ENCODE peak calls at places on chromosomes 4 and X, in four cellular contexts. One of them, this sample, is unnamed.
A peak's percentile ranks its signal among the peaks of the same experiment; 100 is the strongest.

GRCh38 chrX:30957753-30958152 is 68.7 kb upstream of the TAB3 start:
- DNase-seq in prostate gland: peak; percentile 25
- DNase-seq in ovary: no peak
- DNase-seq in left ventricle myocardium inferior: no peak
- DNase-seq in this sample: no peak

GRCh38 chr4:140932646-140933045 is 176.5 kb upstream of the TBC1D9 start:
- DNase-seq in ovary: no peak
- DNase-seq in left ventricle myocardium inferior: no peak
- DNase-seq in prostate gland: no peak
- DNase-seq in this sample: no peak

GRCh38 chr4:88720749-88721428 is 23.3 kb upstream of the NAP1L5 start:
- DNase-seq in ovary: no peak
- DNase-seq in left ventricle myocardium inferior: no peak
- DNase-seq in prostate gland: no peak
- DNase-seq in this sample: no peak

GRCh38 chrX:53319614-53320542 is 38.5 kb upstream of the IQSEC2 start:
- DNase-seq in prostate gland: no peak
- DNase-seq in left ventricle myocardium inferior: no peak
- DNase-seq in ovary: no peak
- DNase-seq in this sample: no peak

GRCh38 chrX:40100537-40101429 is 3.0 kb upstream of the BCOR start:
- DNase-seq in left ventricle myocardium inferior: no peak
- DNase-seq in ovary: no peak
- DNase-seq in prostate gland: no peak
- DNase-seq in this sample: no peak

GRCh38 chrX:111867236-111867635 is 8.7 kb upstream of the TRPC5OS start:
- DNase-seq in prostate gland: no peak
- DNase-seq in left ventricle myocardium inferior: no peak
- DNase-seq in ovary: no peak
- DNase-seq in this sample: no peak

GRCh38 chr4:16843831-16844508 is 54.5 kb downstream of the LDB2 start:
- DNase-seq in ovary: no peak
- DNase-seq in prostate gland: no peak
- DNase-seq in left ventricle myocardium inferior: no peak
- DNase-seq in this sample: no peak

GRCh38 chr4:104901438-104901837 is 245.2 kb upstream of the TET2 start:
- DNase-seq in left ventricle myocardium inferior: no peak
- DNase-seq in prostate gland: peak; percentile 19
- DNase-seq in ovary: no peak
- DNase-seq in this sample: no peak

GRCh38 chrX:154834562-154834961 is at the start of gene SMIM9:
- DNase-seq in left ventricle myocardium inferior: no peak
- DNase-seq in ovary: no peak
- DNase-seq in prostate gland: no peak
- DNase-seq in this sample: no peak

GRCh38 chr4:174873931-174874330 is 44.2 kb upstream of the ADAM29 start:
- DNase-seq in prostate gland: no peak
- DNase-seq in ovary: no peak
- DNase-seq in left ventricle myocardium inferior: no peak
- DNase-seq in this sample: no peak

GRCh38 chrX:41200785-41201184 is 115.5 kb downstream of the USP9X start:
- DNase-seq in left ventricle myocardium inferior: no peak
- DNase-seq in ovary: no peak
- DNase-seq in prostate gland: no peak
- DNase-seq in this sample: no peak

GRCh38 chr4:62232755-62233280 is 1032.7 kb downstream of the ADGRL3 start:
- DNase-seq in prostate gland: no peak
- DNase-seq in left ventricle myocardium inferior: no peak
- DNase-seq in ovary: no peak
- DNase-seq in this sample: no peak

GRCh38 chrX:132480581-132481203 is 8.1 kb downstream of the MBNL3 start:
- DNase-seq in prostate gland: peak; percentile 36
- DNase-seq in ovary: no peak
- DNase-seq in left ventricle myocardium inferior: no peak
- DNase-seq in this sample: peak; percentile 11

GRCh38 chr4:120718979-120719566 is 203.5 kb downstream of the PRDM5 start:
- DNase-seq in ovary: peak; percentile 34
- DNase-seq in left ventricle myocardium inferior: no peak
- DNase-seq in prostate gland: no peak
- DNase-seq in this sample: no peak

GRCh38 chr4:8102831-8103230 is 55.8 kb downstream of the ABLIM2 start:
- DNase-seq in left ventricle myocardium inferior: no peak
- DNase-seq in ovary: no peak
- DNase-seq in prostate gland: no peak
- DNase-seq in this sample: peak; percentile 63

GRCh38 chrX:42615161-42615563 is 162.8 kb downstream of the PPP1R2C start:
- DNase-seq in left ventricle myocardium inferior: no peak
- DNase-seq in prostate gland: no peak
- DNase-seq in ovary: no peak
- DNase-seq in this sample: no peak

GRCh38 chr4:8151165-8151650 is 7.4 kb downstream of the ABLIM2 start:
- DNase-seq in left ventricle myocardium inferior: no peak
- DNase-seq in prostate gland: no peak
- DNase-seq in ovary: no peak
- DNase-seq in this sample: no peak

GRCh38 chrX:30973784-30974427 is 84.9 kb upstream of the TAB3 start:
- DNase-seq in left ventricle myocardium inferior: no peak
- DNase-seq in prostate gland: no peak
- DNase-seq in ovary: no peak
- DNase-seq in this sample: no peak

GRCh38 chrX:98203800-98204199 is 1320.1 kb downstream of the RPA4 start:
- DNase-seq in ovary: no peak
- DNase-seq in left ventricle myocardium inferior: no peak
- DNase-seq in prostate gland: no peak
- DNase-seq in this sample: no peak

GRCh38 chr4:128295255-128295654 is 7.6 kb upstream of the PGRMC2 start:
- DNase-seq in left ventricle myocardium inferior: no peak
- DNase-seq in prostate gland: no peak
- DNase-seq in ovary: no peak
- DNase-seq in this sample: no peak

GRCh38 chr4:128277856-128278255 is 9.8 kb downstream of the PGRMC2 start:
- DNase-seq in ovary: no peak
- DNase-seq in prostate gland: no peak
- DNase-seq in left ventricle myocardium inferior: no peak
- DNase-seq in this sample: no peak

GRCh38 chr4:122500852-122501501 is 44.5 kb upstream of the IL2 start:
- DNase-seq in left ventricle myocardium inferior: no peak
- DNase-seq in prostate gland: no peak
- DNase-seq in ovary: no peak
- DNase-seq in this sample: no peak

GRCh38 chr4:173556398-173557131 is 26.5 kb upstream of the HAND2 start:
- DNase-seq in prostate gland: no peak
- DNase-seq in ovary: no peak
- DNase-seq in left ventricle myocardium inferior: no peak
- DNase-seq in this sample: no peak
- H3K4me3 ChIP-seq in prostate gland: no peak overlapping the region
- H3K4me3 ChIP-seq in ovary: no peak overlapping the region
- H3K4me3 ChIP-seq in left ventricle myocardium inferior: no peak overlapping the region
- H3K4me3 ChIP-seq in this sample: no peak overlapping the region

GRCh38 chrX:14964500-14964899 is 91.3 kb downstream of the MOSPD2 start:
- DNase-seq in prostate gland: no peak
- DNase-seq in ovary: no peak
- DNase-seq in left ventricle myocardium inferior: no peak
- DNase-seq in this sample: no peak
- TF ChIP-seq CTCF in prostate gland: no peak
- TF ChIP-seq CTCF in ovary: no peak
- TF ChIP-seq CTCF in left ventricle myocardium inferior: peak; percentile 32
- TF ChIP-seq CTCF in this sample: no peak

GRCh38 chrX:44765556-44765955 is 78.3 kb upstream of the DUSP21 start:
- DNase-seq in prostate gland: no peak
- DNase-seq in left ventricle myocardium inferior: no peak
- DNase-seq in ovary: no peak
- DNase-seq in this sample: no peak

GRCh38 chrX:44775726-44776125 is 68.1 kb upstream of the DUSP21 start:
- DNase-seq in ovary: no peak
- DNase-seq in prostate gland: no peak
- DNase-seq in left ventricle myocardium inferior: no peak
- DNase-seq in this sample: no peak

GRCh38 chrX:44767308-44767707 is 76.5 kb upstream of the DUSP21 start:
- DNase-seq in ovary: no peak
- DNase-seq in left ventricle myocardium inferior: no peak
- DNase-seq in prostate gland: no peak
- DNase-seq in this sample: no peak

DNA sequence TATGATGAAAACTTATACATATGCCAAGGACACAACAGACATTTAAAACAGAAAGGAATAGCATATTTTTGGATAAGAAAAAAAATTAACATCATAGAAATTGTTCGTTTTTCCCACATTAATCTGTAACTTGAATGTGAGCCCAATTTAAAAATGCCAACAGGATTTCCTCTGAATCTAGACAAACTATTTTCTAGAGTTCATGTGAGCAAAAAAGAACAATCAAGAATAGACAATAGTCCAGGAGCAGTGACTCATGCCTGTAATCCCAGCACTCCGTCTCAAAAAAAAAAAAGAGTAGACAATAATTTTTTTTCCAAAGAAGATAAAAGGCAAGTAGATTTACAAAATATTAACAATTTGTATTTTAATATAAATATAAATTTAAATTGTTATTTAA is 73.7 kb upstream of the DUSP21 start:
- DNase-seq in ovary: no peak
- DNase-seq in prostate gland: no peak
- DNase-seq in left ventricle myocardium inferior: no peak
- DNase-seq in this sample: no peak
- H3K4me1 ChIP-seq in ovary: no peaks in the 10 kb centered on the region
- H3K4me1 ChIP-seq in prostate gland: no peaks in the 10 kb centered on the region
- H3K4me1 ChIP-seq in left ventricle myocardium inferior: no peaks in the 10 kb centered on the region
- H3K4me1 ChIP-seq in this sample: no peaks in the 10 kb centered on the region

DNA sequence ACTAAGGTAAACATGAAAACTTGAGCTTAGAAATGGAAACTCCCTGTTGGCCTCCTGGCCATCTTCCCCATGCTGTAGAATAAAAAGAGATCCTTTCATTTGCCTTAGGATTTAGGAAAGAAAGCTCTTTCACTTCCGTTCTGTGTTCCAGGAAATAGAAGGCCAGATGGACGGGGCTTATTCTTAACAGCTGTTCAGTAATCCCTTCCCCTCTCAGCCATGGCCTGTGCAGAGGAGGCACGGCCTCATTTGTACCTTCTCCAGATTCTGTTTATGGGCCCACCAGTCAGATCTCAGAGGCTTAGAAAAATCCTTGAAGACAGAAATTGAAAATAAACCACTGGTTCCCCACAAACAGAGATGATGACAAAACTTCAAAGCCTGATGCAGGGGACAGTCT is 189.0 kb downstream of the SOWAHB start:
- DNase-seq in ovary: no peak
- DNase-seq in left ventricle myocardium inferior: no peak
- DNase-seq in prostate gland: no peak
- DNase-seq in this sample: no peak
- H3K4me3 ChIP-seq in ovary: no peak overlapping the region
- H3K4me3 ChIP-seq in left ventricle myocardium inferior: no peak overlapping the region
- H3K4me3 ChIP-seq in prostate gland: no peak overlapping the region
- H3K4me3 ChIP-seq in this sample: no peak overlapping the region